ENCODE peak calls at places on chromosomes 1 and 21, in five cellular contexts. One of them, this sample, is unnamed.

GRCh38 chr1:67987046-67987799 is 63.2 kb downstream of the DIRAS3 start:
- DNase-seq in left cardiac atrium: no peak
- DNase-seq in HEK293T: no peak
- DNase-seq in NCI-H345: no peak
- DNase-seq in IMR-90: peak; percentile 96
- DNase-seq in this sample: peak; percentile 15

GRCh38 chr1:44628962-44629756 is 45.1 kb downstream of the TMEM53 start:
- DNase-seq in HEK293T: no peak
- DNase-seq in left cardiac atrium: no peak
- DNase-seq in NCI-H345: no peak
- DNase-seq in IMR-90: peak; percentile 96
- DNase-seq in this sample: peak; percentile 69

GRCh38 chr1:66320231-66320630 is 213.7 kb upstream of the SGIP1 start:
- DNase-seq in left cardiac atrium: no peak
- DNase-seq in NCI-H345: no peak
- DNase-seq in IMR-90: no peak
- DNase-seq in HEK293T: no peak
- DNase-seq in this sample: no peak

GRCh38 chr1:55131801-55132200 is 83.4 kb downstream of the USP24 start:
- DNase-seq in left cardiac atrium: no peak
- DNase-seq in HEK293T: no peak
- DNase-seq in IMR-90: peak; percentile 86
- DNase-seq in NCI-H345: no peak
- DNase-seq in this sample: peak; percentile 38

GRCh38 chr1:222886194-222887126 is 71.6 kb downstream of the DISP1 start:
- DNase-seq in left cardiac atrium: no peak
- DNase-seq in IMR-90: peak; percentile 25
- DNase-seq in NCI-H345: no peak
- DNase-seq in HEK293T: no peak
- DNase-seq in this sample: peak; percentile 76

GRCh38 chr21:46554431-46555224 is 50.3 kb downstream of the S100B start:
- DNase-seq in left cardiac atrium: no peak
- DNase-seq in HEK293T: no peak
- DNase-seq in IMR-90: no peak
- DNase-seq in NCI-H345: peak; percentile 6
- DNase-seq in this sample: no peak

GRCh38 chr1:43913666-43914325 is 19.8 kb upstream of the ARTN start:
- DNase-seq in NCI-H345: no peak
- DNase-seq in HEK293T: no peak
- DNase-seq in left cardiac atrium: no peak
- DNase-seq in IMR-90: no peak
- DNase-seq in this sample: no peak

GRCh38 chr1:25703041-25703440 is 86.5 kb downstream of the MAN1C1 start:
- DNase-seq in IMR-90: no peak
- DNase-seq in left cardiac atrium: no peak
- DNase-seq in NCI-H345: no peak
- DNase-seq in HEK293T: no peak
- DNase-seq in this sample: no peak

GRCh38 chr1:94434339-94435092 is 16.3 kb downstream of the ABCD3 start:
- DNase-seq in HEK293T: no peak
- DNase-seq in NCI-H345: no peak
- DNase-seq in left cardiac atrium: no peak
- DNase-seq in IMR-90: peak; percentile 55
- DNase-seq in this sample: no peak

GRCh38 chr1:229070168-229070567 is 200.7 kb upstream of the RAB4A start:
- DNase-seq in HEK293T: no peak
- DNase-seq in IMR-90: peak; percentile 47
- DNase-seq in left cardiac atrium: peak; percentile 88
- DNase-seq in NCI-H345: peak; percentile 97
- DNase-seq in this sample: peak; percentile 69

This sample was measured in adipocyte.